ENCODE peak calls at places on chromosomes 11 and 22, in nine cellular contexts. V is endothelial cell of umbilical vein, O is fibroblast of the aortic adventitia, S is brain microvascular endothelial cell, F is heart right ventricle, A is H7, M is IMR-90, I is AG10803, Z is right lobe of liver. G is an unnamed sample.

GRCh38 chr11:9799901-9800300 is 136.0 kb downstream of the SWAP70 start:
- DNase-seq in I (peak), A (no peak), Z (no peak), S (no peak), M (no peak), V (no peak), F (no peak), O (peak), G (peak)

GRCh38 chr11:64247729-64248531 is 1.2 kb upstream of the PPP1R14B start:
- DNase-seq in F (peak), O (no peak), V (no peak), S (no peak), A (no peak), Z (no peak), I (no peak), M (no peak), G (no peak)

GRCh38 chr22:30649430-30650007 is 13.9 kb downstream of the SLC35E4 start:
- DNase-seq in V (peak), F (no peak), S (peak), O (peak), M (peak), Z (peak), A (peak), I (peak), G (peak)

GRCh38 chr11:72609045-72609444 is 65.2 kb downstream of the PDE2A start:
- DNase-seq in F (no peak), O (peak), V (peak), Z (no peak), I (peak), S (no peak), A (peak), M (peak), G (peak)

GRCh38 chr11:3920148-3920852 is 64.8 kb downstream of the STIM1 start:
- DNase-seq in O (peak), Z (no peak), V (no peak), F (no peak), S (peak), I (peak), M (peak), A (no peak), G (peak)

GRCh38 chr11:118917488-118918127 is 8.1 kb downstream of the BCL9L start:
- DNase-seq in O (peak), Z (peak), M (peak), A (peak), V (no peak), F (no peak), I (peak), S (peak), G (peak)

GRCh38 chr22:22181515-22181959 is 63.0 kb upstream of the VPREB1 start:
- DNase-seq in F (no peak), I (no peak), S (no peak), Z (no peak), A (no peak), V (no peak), M (no peak), O (no peak), G (no peak)

GRCh38 chr11:71998649-71999310 is at the start of gene IL18BP:
- DNase-seq in Z (no peak), S (no peak), A (no peak), M (no peak), O (no peak), I (no peak), F (no peak), V (no peak), G (no peak)

GRCh38 chr11:114132427-114132826 is 72.9 kb downstream of the ZBTB16 start:
- DNase-seq in Z (no peak), F (no peak), V (no peak), O (no peak), M (no peak), I (no peak), S (no peak), A (no peak), G (no peak)

GRCh38 chr11:17439316-17439782 is 37.3 kb downstream of the ABCC8 start:
- DNase-seq in O (no peak), S (no peak), F (no peak), M (no peak), A (peak), V (no peak), Z (no peak), I (no peak), G (no peak)

GRCh38 chr11:14075118-14075601 is 112.6 kb downstream of the SPON1 start:
- DNase-seq in V (no peak), O (no peak), A (no peak), Z (no peak), M (no peak), F (no peak), I (peak), S (no peak), G (no peak)

GRCh38 chr11:119426142-119426541 is 3.2 kb upstream of the THY1 start:
- DNase-seq in O (no peak), Z (no peak), A (peak), F (no peak), M (no peak), V (no peak), I (no peak), S (no peak), G (no peak)

GRCh38 chr11:35995872-35996271 is 52.0 kb downstream of the LDLRAD3 start:
- DNase-seq in A (no peak), Z (no peak), O (no peak), M (no peak), I (no peak), V (no peak), S (no peak), F (no peak), G (no peak)

GRCh38 chr11:107591446-107592236 is 694 bp downstream of the ELMOD1 start:
- DNase-seq in A (peak), M (no peak), S (no peak), F (peak), Z (peak), V (peak), O (no peak), I (peak), G (no peak)

GRCh38 chr11:95592455-95592854 is 197.1 kb downstream of the FAM76B start:
- DNase-seq in M (peak), I (no peak), F (no peak), S (no peak), A (peak), Z (no peak), V (no peak), O (peak), G (peak)

GRCh38 chr11:6695377-6695776 is 12.2 kb upstream of the MRPL17 start:
- DNase-seq in O (peak), Z (no peak), M (peak), S (peak), F (no peak), I (peak), A (no peak), V (peak), G (peak)

GRCh38 chr11:117509543-117509942 is 181.9 kb downstream of the CEP164 start:
- DNase-seq in Z (no peak), S (no peak), I (no peak), V (no peak), M (no peak), A (no peak), F (no peak), O (no peak), G (no peak)

GRCh38 chr11:133821776-133822175 is 23.5 kb downstream of the SPATA19 start:
- DNase-seq in Z (peak), A (peak), M (no peak), F (peak), I (no peak), O (no peak), S (no peak), V (no peak), G (peak)

GRCh38 chr11:15929371-15929801 is 427.0 kb downstream of the SOX6 start:
- DNase-seq in Z (no peak), F (no peak), A (no peak), I (no peak), M (no peak), O (no peak), S (no peak), V (no peak), G (no peak)

GRCh38 chr22:21762712-21763581 is 27.4 kb upstream of the YPEL1 start:
- DNase-seq in I (no peak), Z (no peak), A (peak), O (no peak), M (no peak), F (no peak), S (no peak), V (no peak), G (no peak)

GRCh38 chr11:115409691-115410220 is 94.5 kb downstream of the CADM1 start:
- DNase-seq in A (no peak), S (no peak), M (peak), I (no peak), V (peak), Z (no peak), F (no peak), O (no peak), G (no peak)

GRCh38 chr11:128528294-128528693 is 59.1 kb downstream of the ETS1 start:
- DNase-seq in S (no peak), M (no peak), A (no peak), Z (no peak), I (no peak), F (no peak), V (no peak), O (no peak), G (no peak)

GRCh38 chr11:106187860-106188456 is 110.5 kb downstream of the AASDHPPT start:
- DNase-seq in I (no peak), A (no peak), V (no peak), Z (no peak), S (no peak), M (no peak), F (no peak), O (no peak), G (peak)

DNA sequence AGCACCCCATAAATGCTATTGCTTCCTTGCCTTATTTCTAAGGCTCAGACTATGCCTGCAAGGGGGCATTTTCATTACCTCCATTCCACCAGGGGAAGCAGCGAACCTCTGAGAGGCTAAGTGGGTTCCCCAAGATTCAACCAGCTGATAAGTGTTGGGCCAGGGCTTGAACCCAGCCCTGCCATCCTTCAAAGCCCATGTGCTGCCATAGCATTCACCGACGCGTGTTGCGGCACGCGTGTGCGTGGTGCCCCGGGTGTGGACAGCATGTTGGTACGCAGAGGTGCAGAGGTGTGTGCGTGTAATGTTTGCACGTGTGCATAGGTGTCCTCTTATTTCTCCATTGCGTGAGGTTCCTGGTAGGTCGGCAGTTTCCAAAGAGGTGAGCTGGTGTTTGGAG is 66.0 kb upstream of the PPARA start:
- DNase-seq in Z (no peak), A (no peak), F (peak), V (no peak), I (no peak), O (no peak), S (no peak), M (no peak), G (no peak)
- H3K4me3 ChIP-seq in Z (no peak), A (no peak), F (peak), V (no peak), I (peak), O (peak), S (peak), M (no peak), G (peak)

DNA sequence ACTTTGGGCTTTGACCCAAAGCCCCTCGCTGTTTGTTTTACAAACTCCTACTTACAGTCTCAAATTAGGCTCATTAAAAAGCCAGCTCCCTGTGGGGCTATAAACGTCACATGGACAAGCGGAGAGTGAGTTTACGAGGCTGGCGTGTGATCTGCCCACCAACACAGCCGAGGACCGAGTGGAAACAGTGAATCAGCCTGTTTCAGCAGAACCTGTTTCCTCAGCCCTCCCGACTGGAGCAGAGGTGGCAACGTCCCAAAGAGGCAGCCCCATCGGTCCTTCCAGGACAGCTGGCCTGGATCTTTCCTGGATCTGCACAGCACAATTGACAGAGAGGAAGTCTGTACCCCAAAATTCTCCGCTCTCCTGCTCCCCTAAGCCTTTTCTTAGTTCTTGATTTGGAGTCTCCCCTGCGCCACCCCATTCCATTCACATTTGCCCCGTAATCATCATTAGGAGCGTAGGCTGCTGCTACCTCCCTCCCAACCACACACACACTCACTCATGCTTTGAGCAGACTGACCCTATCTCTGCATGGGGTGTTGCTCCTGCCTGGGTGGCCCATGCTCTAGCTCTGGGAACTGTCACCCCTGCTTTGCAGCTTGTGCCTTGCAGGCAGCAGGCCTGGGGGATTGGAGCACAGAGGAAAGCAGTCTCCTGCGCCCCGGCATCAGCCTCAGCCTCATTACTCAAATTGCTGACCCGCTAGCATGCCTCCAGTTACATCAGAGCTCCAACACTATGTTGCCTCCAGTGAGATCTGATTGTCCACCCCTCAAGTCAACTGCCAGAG is 117.8 kb downstream of the NAT10 start:
- DNase-seq in O (peak), A (peak), F (peak), M (peak), I (peak), S (peak), Z (no peak), V (no peak), G (peak)
- H3K4me3 ChIP-seq in O (no peak), A (no peak), F (no peak), M (no peak), I (no peak), S (no peak), Z (no peak), V (no peak), G (no peak)

GRCh38 chr22:29198240-29198639 is 7.5 kb upstream of the EMID1 start:
- DNase-seq in A (no peak), O (no peak), Z (no peak), F (no peak), S (no peak), V (no peak), M (no peak), I (no peak), G (no peak)

GRCh38 chr22:29195964-29196666 is 9.6 kb upstream of the EMID1 start:
- DNase-seq in A (peak), S (no peak), Z (no peak), V (no peak), M (no peak), I (no peak), F (no peak), O (no peak), G (no peak)

GRCh38 chr22:29197096-29197495 is 8.6 kb upstream of the EMID1 start:
- DNase-seq in I (no peak), F (no peak), S (no peak), Z (no peak), A (no peak), M (no peak), O (peak), V (no peak), G (no peak)

GRCh38 chr22:29194269-29194668 is 11.4 kb upstream of the EMID1 start:
- DNase-seq in A (peak), V (no peak), Z (no peak), S (no peak), F (no peak), M (no peak), I (no peak), O (no peak), G (no peak)

DNA sequence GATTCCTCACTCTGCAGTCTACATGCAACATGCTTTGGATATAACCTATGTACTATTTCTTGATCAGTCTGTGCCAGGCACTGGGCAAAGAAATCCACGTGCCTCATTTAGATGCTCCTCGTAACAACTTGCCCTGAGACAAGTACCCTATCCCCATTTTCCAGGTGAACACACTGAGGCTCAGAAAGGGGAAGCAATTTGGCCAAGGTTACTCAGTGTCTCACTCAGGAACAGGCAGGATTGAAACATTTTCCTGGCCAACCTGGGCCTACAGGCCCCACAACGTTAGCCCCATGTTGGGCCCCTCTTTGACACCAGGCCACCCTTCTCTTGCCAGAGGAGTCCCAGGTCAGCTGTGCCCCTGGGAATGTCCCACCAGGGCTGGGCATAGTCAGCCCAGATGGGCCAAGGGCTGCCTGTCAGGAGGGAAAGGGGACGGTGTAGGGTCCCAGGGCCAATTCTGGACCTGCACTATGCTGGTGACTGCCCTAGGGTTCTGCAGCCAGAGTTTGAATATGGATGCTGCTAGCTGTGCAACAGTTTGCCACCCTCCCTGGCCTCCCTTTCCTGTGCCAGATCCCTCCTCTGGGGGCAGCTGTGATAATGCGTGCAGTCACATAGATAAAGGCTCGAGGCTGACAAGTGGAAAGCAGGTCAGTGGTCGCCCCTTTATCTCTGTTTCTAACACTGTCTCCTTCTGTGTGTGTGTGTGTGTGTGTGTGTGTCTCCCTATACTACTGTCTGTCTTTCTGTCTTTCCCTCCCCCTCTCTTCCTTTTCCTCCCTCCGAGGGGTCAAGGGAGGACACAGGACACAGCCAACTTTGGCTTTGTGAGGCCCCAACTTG is 10.4 kb upstream of the EMID1 start:
- DNase-seq in S (no peak), V (no peak), I (no peak), A (peak), Z (no peak), M (no peak), O (no peak), F (no peak), G (peak)
- H3K4me3 ChIP-seq in S (no peak), V (no peak), I (no peak), A (no peak), Z (no peak), M (no peak), O (no peak), F (no peak), G (no peak)

GRCh38 chr11:8267831-8268529 is 4.3 kb upstream of the LMO1 start:
- DNase-seq in O (no peak), M (no peak), F (no peak), I (no peak), V (no peak), A (peak), Z (no peak), S (no peak), G (no peak)

GRCh38 chr11:8267280-8267679 is 3.6 kb upstream of the LMO1 start:
- DNase-seq in F (no peak), M (no peak), Z (no peak), A (no peak), O (no peak), V (no peak), S (no peak), I (no peak), G (no peak)

GRCh38 chr11:8269636-8270035 is 6.0 kb upstream of the LMO1 start:
- DNase-seq in S (no peak), Z (no peak), A (no peak), F (no peak), M (no peak), O (no peak), V (no peak), I (no peak), G (no peak)

GRCh38 chr11:8266246-8267241 is 2.9 kb upstream of the LMO1 start:
- DNase-seq in A (no peak), S (no peak), I (no peak), V (no peak), O (no peak), F (no peak), M (no peak), Z (no peak), G (no peak)

GRCh38 chr11:8268530-8269461 is 5.1 kb upstream of the LMO1 start:
- DNase-seq in F (no peak), A (peak), S (no peak), I (no peak), M (no peak), Z (no peak), V (no peak), O (no peak), G (no peak)
- H3K4me3 ChIP-seq in F (peak), A (peak), S (no peak), I (no peak), M (no peak), Z (peak), V (no peak), O (no peak), G (no peak)

DNA sequence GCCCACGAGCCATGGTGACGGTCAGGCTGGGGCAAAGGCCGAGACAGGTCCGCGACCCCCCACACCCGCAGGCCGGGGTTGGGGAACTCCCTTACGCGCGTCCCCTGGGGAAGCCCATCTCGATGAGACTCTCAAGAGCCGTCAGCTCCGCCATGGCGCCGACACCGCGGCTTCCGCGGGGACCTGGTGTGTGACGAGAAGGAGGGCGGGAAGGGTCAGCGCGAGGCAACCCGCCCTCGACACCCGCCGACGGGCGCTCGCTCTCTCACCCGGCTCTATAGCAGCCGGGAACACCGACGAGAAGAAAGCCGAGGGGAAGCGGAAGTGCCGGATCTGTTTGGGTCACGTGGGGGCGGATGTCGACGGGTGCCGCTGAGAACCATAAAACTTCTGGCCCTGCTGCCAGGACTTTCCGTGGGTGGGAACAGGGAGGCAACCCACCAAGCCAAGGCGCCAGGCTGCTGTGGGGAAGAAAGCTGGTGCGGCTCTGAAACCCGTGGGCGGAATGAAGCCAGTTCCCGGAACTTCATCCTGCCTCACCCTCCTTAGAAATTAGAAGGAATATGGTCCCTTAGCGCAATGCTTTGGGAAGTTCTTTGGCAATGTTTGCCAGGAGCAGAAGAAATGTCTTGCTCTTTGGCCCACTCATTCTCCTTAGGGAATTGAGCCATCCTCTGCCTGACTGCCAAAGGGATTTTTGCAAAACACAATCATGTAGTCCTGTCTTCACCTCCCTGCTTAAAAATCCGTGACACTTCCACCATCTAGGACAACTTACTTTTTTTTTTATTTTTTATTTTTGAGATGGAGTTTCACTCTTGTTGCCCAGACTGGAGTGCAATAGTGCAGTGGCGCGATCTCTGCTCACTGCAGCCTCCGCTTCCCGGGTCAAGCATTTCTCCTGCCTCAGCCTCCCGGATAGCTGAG is at the start of gene UBXN1:
- DNase-seq in F (peak), A (peak), O (peak), Z (peak), M (peak), S (peak), I (peak), V (peak), G (peak)
- H3K4me3 ChIP-seq in F (peak), A (peak), O (peak), Z (peak), M (peak), S (peak), I (peak), V (peak), G (peak)

GRCh38 chr11:26021026-26021425 is 310.9 kb upstream of the ANO3 start:
- DNase-seq in O (no peak), M (no peak), F (no peak), I (no peak), V (no peak), Z (no peak), A (no peak), S (no peak), G (no peak)
- H3K4me3 ChIP-seq in O (no peak), M (no peak), F (no peak), I (no peak), V (no peak), Z (no peak), A (no peak), S (no peak), G (no peak)

GRCh38 chr11:67646535-67647336 is 3.8 kb downstream of the ACY3 start:
- DNase-seq in M (no peak), S (no peak), I (no peak), O (no peak), A (peak), V (no peak), F (no peak), Z (no peak), G (no peak)
- H3K4me3 ChIP-seq in M (no peak), S (no peak), I (no peak), O (no peak), A (no peak), V (no peak), F (no peak), Z (no peak), G (no peak)

GRCh38 chr22:37569009-37569920 is 9.0 kb downstream of the CDC42EP1 start:
- DNase-seq in A (peak), O (no peak), F (no peak), S (no peak), M (no peak), V (no peak), Z (peak), I (no peak), G (no peak)
- H3K4me3 ChIP-seq in A (no peak), O (no peak), F (no peak), S (no peak), M (no peak), V (no peak), Z (no peak), I (no peak), G (no peak)